ENCODE peak calls at places on chromosomes 16 and 17, in six cellular contexts. One of them, this sample, is unnamed.

GRCh38 chr17:38512473-38513058 is 84.3 kb downstream of the ARHGAP23 start:
- DNase-seq in psoas muscle: peak; percentile 35
- DNase-seq in breast epithelium: no peak
- DNase-seq in SK-N-SH: no peak
- DNase-seq in GM23248: no peak
- DNase-seq in A549: no peak
- DNase-seq in this sample: no peak

GRCh38 chr17:29384901-29385300 is 5.3 kb upstream of the TAOK1 start:
- DNase-seq in psoas muscle: no peak
- DNase-seq in breast epithelium: no peak
- DNase-seq in SK-N-SH: no peak
- DNase-seq in GM23248: no peak
- DNase-seq in A549: no peak
- DNase-seq in this sample: no peak

GRCh38 chr17:71975998-71976649 is 144.7 kb upstream of the SOX9 start:
- DNase-seq in psoas muscle: peak; percentile 94
- DNase-seq in breast epithelium: peak; percentile 91
- DNase-seq in SK-N-SH: peak; percentile 38
- DNase-seq in GM23248: peak; percentile 100
- DNase-seq in A549: peak; percentile 86
- DNase-seq in this sample: peak; percentile 93

GRCh38 chr17:49217651-49218413 is 7.3 kb downstream of the ABI3 start:
- DNase-seq in psoas muscle: peak; percentile 69
- DNase-seq in breast epithelium: no peak
- DNase-seq in SK-N-SH: peak; percentile 33
- DNase-seq in GM23248: no peak
- DNase-seq in A549: no peak
- DNase-seq in this sample: peak; percentile 84

GRCh38 chr16:57627184-57627871 is 1.1 kb upstream of the ADGRG1 start:
- DNase-seq in psoas muscle: peak; percentile 34
- DNase-seq in breast epithelium: no peak
- DNase-seq in SK-N-SH: peak; percentile 59
- DNase-seq in GM23248: peak; percentile 94
- DNase-seq in A549: peak; percentile 64
- DNase-seq in this sample: no peak

GRCh38 chr17:51474764-51475163 is 214.4 kb downstream of the UTP18 start:
- DNase-seq in psoas muscle: no peak
- DNase-seq in breast epithelium: no peak
- DNase-seq in SK-N-SH: no peak
- DNase-seq in GM23248: no peak
- DNase-seq in A549: no peak
- DNase-seq in this sample: no peak

GRCh38 chr17:74117087-74117486 is 86.4 kb upstream of the RPL38 start:
- DNase-seq in psoas muscle: no peak
- DNase-seq in breast epithelium: no peak
- DNase-seq in SK-N-SH: peak; percentile 67
- DNase-seq in GM23248: no peak
- DNase-seq in A549: no peak
- DNase-seq in this sample: no peak

GRCh38 chr17:7046127-7046724 is 2.3 kb upstream of the SLC16A11 start:
- DNase-seq in psoas muscle: no peak
- DNase-seq in breast epithelium: peak; percentile 92
- DNase-seq in SK-N-SH: no peak
- DNase-seq in GM23248: peak; percentile 27
- DNase-seq in A549: no peak
- DNase-seq in this sample: peak; percentile 66

GRCh38 chr17:7593296-7593695 is 3.4 kb upstream of the SOX15 start:
- DNase-seq in psoas muscle: no peak
- DNase-seq in breast epithelium: no peak
- DNase-seq in SK-N-SH: no peak
- DNase-seq in GM23248: no peak
- DNase-seq in A549: no peak
- DNase-seq in this sample: no peak

GRCh38 chr16:24045641-24046040 is 209.9 kb downstream of the PRKCB start:
- DNase-seq in psoas muscle: no peak
- DNase-seq in breast epithelium: no peak
- DNase-seq in SK-N-SH: peak; percentile 70
- DNase-seq in GM23248: no peak
- DNase-seq in A549: peak; percentile 29
- DNase-seq in this sample: no peak

GRCh38 chr17:10295728-10296343 is 77.0 kb downstream of the MYH13 start:
- DNase-seq in psoas muscle: peak; percentile 74
- DNase-seq in breast epithelium: no peak
- DNase-seq in SK-N-SH: peak; percentile 49
- DNase-seq in GM23248: peak; percentile 83
- DNase-seq in A549: peak; percentile 69
- DNase-seq in this sample: peak; percentile 71

GRCh38 chr16:79298476-79299153 is 301.9 kb downstream of the MAF start:
- DNase-seq in psoas muscle: no peak
- DNase-seq in breast epithelium: no peak
- DNase-seq in SK-N-SH: no peak
- DNase-seq in GM23248: no peak
- DNase-seq in A549: no peak
- DNase-seq in this sample: no peak

GRCh38 chr17:50956750-50957523 is 90.8 kb upstream of the TOB1 start:
- DNase-seq in psoas muscle: peak; percentile 82
- DNase-seq in breast epithelium: peak; percentile 72
- DNase-seq in SK-N-SH: peak; percentile 75
- DNase-seq in GM23248: peak; percentile 81
- DNase-seq in A549: peak; percentile 71
- DNase-seq in this sample: peak; percentile 83

GRCh38 chr16:24717411-24717810 is 12.0 kb upstream of the TNRC6A start:
- DNase-seq in psoas muscle: no peak
- DNase-seq in breast epithelium: no peak
- DNase-seq in SK-N-SH: no peak
- DNase-seq in GM23248: peak; percentile 70
- DNase-seq in A549: no peak
- DNase-seq in this sample: peak; percentile 66

GRCh38 chr17:16923904-16924700 is 47.8 kb downstream of the TNFRSF13B start:
- DNase-seq in psoas muscle: peak; percentile 34
- DNase-seq in breast epithelium: peak; percentile 31
- DNase-seq in SK-N-SH: no peak
- DNase-seq in GM23248: no peak
- DNase-seq in A549: no peak
- DNase-seq in this sample: no peak

GRCh38 chr17:45867702-45868101 is 23.0 kb downstream of the SPPL2C start:
- DNase-seq in psoas muscle: no peak
- DNase-seq in breast epithelium: no peak
- DNase-seq in SK-N-SH: no peak
- DNase-seq in GM23248: no peak
- DNase-seq in A549: no peak
- DNase-seq in this sample: no peak

GRCh38 chr17:8847891-8848290 is 19.6 kb downstream of the PIK3R6 start:
- DNase-seq in psoas muscle: no peak
- DNase-seq in breast epithelium: no peak
- DNase-seq in SK-N-SH: no peak
- DNase-seq in GM23248: no peak
- DNase-seq in A549: no peak
- DNase-seq in this sample: no peak

GRCh38 chr17:76459674-76460073 is 6.7 kb upstream of the UBE2O start:
- DNase-seq in psoas muscle: no peak
- DNase-seq in breast epithelium: no peak
- DNase-seq in SK-N-SH: peak; percentile 48
- DNase-seq in GM23248: no peak
- DNase-seq in A549: no peak
- DNase-seq in this sample: no peak

GRCh38 chr16:360698-361336 is 8.3 kb upstream of the AXIN1 start:
- DNase-seq in psoas muscle: no peak
- DNase-seq in breast epithelium: no peak
- DNase-seq in SK-N-SH: no peak
- DNase-seq in GM23248: no peak
- DNase-seq in A549: no peak
- DNase-seq in this sample: no peak

GRCh38 chr17:12627177-12627629 is 38.5 kb upstream of the MYOCD start:
- DNase-seq in psoas muscle: no peak
- DNase-seq in breast epithelium: no peak
- DNase-seq in SK-N-SH: no peak
- DNase-seq in GM23248: peak; percentile 77
- DNase-seq in A549: peak; percentile 85
- DNase-seq in this sample: peak; percentile 10

GRCh38 chr17:60139438-60140285 is 10.1 kb upstream of the CA4 start:
- DNase-seq in psoas muscle: peak; percentile 86
- DNase-seq in breast epithelium: peak; percentile 78
- DNase-seq in SK-N-SH: no peak
- DNase-seq in GM23248: peak; percentile 85
- DNase-seq in A549: peak; percentile 78
- DNase-seq in this sample: peak; percentile 93

GRCh38 chr17:21089933-21090888 is 36.6 kb upstream of the DHRS7B start:
- DNase-seq in psoas muscle: no peak
- DNase-seq in breast epithelium: no peak
- DNase-seq in SK-N-SH: no peak
- DNase-seq in GM23248: no peak
- DNase-seq in A549: no peak
- DNase-seq in this sample: no peak

GRCh38 chr17:48760411-48760810 is 31.9 kb upstream of the HOXB13 start:
- DNase-seq in psoas muscle: no peak
- DNase-seq in breast epithelium: no peak
- DNase-seq in SK-N-SH: no peak
- DNase-seq in GM23248: no peak
- DNase-seq in A549: no peak
- DNase-seq in this sample: no peak

DNA sequence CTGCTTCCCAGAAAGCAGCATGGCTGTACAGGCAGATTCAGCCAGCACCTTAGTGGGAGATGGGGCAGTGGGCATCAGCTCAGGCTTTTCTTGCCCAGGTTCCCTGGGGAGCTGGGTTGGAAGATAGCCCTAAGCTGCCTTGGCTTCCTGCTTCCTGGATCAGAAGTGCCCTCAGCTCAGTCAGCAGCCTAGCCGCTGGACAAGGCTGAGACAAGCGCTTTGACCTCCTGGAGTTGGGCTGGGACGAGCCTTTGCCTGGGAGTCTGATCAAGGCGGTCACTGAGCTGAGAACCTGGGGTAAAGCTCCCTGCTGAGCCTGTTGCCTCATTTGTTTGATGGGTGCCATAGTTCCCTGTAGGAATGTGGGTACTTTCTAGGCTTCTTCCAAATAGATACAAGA is 190.0 kb downstream of the RAB11FIP4 start:
- DNase-seq in psoas muscle: peak; percentile 69
- DNase-seq in breast epithelium: no peak
- DNase-seq in SK-N-SH: no peak
- DNase-seq in GM23248: peak; percentile 69
- DNase-seq in A549: no peak
- DNase-seq in this sample: peak; percentile 77
- H3K4me3 ChIP-seq in psoas muscle: peak overlapping the region; percentile 41
- H3K4me3 ChIP-seq in breast epithelium: peak overlapping the region; percentile 0
- H3K4me3 ChIP-seq in SK-N-SH: no peak overlapping the region
- H3K4me3 ChIP-seq in GM23248: no peak overlapping the region
- H3K4me3 ChIP-seq in A549: no peak overlapping the region
- H3K4me3 ChIP-seq in this sample: no peak overlapping the region

GRCh38 chr17:27802962-27803680 is 2.8 kb upstream of the NOS2 start:
- DNase-seq in psoas muscle: no peak
- DNase-seq in breast epithelium: no peak
- DNase-seq in SK-N-SH: no peak
- DNase-seq in GM23248: no peak
- DNase-seq in A549: no peak
- DNase-seq in this sample: no peak
- H3K4me3 ChIP-seq in psoas muscle: no peak overlapping the region
- H3K4me3 ChIP-seq in breast epithelium: no peak overlapping the region
- H3K4me3 ChIP-seq in SK-N-SH: no peak overlapping the region
- H3K4me3 ChIP-seq in GM23248: no peak overlapping the region
- H3K4me3 ChIP-seq in A549: no peak overlapping the region
- H3K4me3 ChIP-seq in this sample: no peak overlapping the region

GRCh38 chr17:1576500-1576899 is 13.9 kb upstream of the PITPNA start:
- DNase-seq in psoas muscle: peak; percentile 62
- DNase-seq in breast epithelium: no peak
- DNase-seq in SK-N-SH: no peak
- DNase-seq in GM23248: no peak
- DNase-seq in A549: no peak
- DNase-seq in this sample: no peak

GRCh38 chr17:1577186-1577585 is 14.6 kb upstream of the PITPNA start:
- DNase-seq in psoas muscle: peak; percentile 95
- DNase-seq in breast epithelium: peak; percentile 90
- DNase-seq in SK-N-SH: no peak
- DNase-seq in GM23248: peak; percentile 96
- DNase-seq in A549: no peak
- DNase-seq in this sample: peak; percentile 93

GRCh38 chr17:1577657-1578428 is 15.3 kb upstream of the PITPNA start:
- DNase-seq in psoas muscle: peak; percentile 69
- DNase-seq in breast epithelium: no peak
- DNase-seq in SK-N-SH: no peak
- DNase-seq in GM23248: no peak
- DNase-seq in A549: no peak
- DNase-seq in this sample: no peak

GRCh38 chr17:1573932-1574696 is 11.5 kb upstream of the PITPNA start:
- DNase-seq in psoas muscle: peak; percentile 93
- DNase-seq in breast epithelium: peak; percentile 87
- DNase-seq in SK-N-SH: peak; percentile 98
- DNase-seq in GM23248: peak; percentile 83
- DNase-seq in A549: peak; percentile 92
- DNase-seq in this sample: peak; percentile 97

GRCh38 chr17:1574697-1575471 is 12.3 kb upstream of the PITPNA start:
- DNase-seq in psoas muscle: peak; percentile 61
- DNase-seq in breast epithelium: no peak
- DNase-seq in SK-N-SH: peak; percentile 53
- DNase-seq in GM23248: no peak
- DNase-seq in A549: no peak
- DNase-seq in this sample: no peak
- H3K4me3 ChIP-seq in psoas muscle: peak overlapping the region; percentile 11
- H3K4me3 ChIP-seq in breast epithelium: peak overlapping the region; percentile 15
- H3K4me3 ChIP-seq in SK-N-SH: no peak overlapping the region
- H3K4me3 ChIP-seq in GM23248: no peak overlapping the region
- H3K4me3 ChIP-seq in A549: no peak overlapping the region
- H3K4me3 ChIP-seq in this sample: no peak overlapping the region

DNA sequence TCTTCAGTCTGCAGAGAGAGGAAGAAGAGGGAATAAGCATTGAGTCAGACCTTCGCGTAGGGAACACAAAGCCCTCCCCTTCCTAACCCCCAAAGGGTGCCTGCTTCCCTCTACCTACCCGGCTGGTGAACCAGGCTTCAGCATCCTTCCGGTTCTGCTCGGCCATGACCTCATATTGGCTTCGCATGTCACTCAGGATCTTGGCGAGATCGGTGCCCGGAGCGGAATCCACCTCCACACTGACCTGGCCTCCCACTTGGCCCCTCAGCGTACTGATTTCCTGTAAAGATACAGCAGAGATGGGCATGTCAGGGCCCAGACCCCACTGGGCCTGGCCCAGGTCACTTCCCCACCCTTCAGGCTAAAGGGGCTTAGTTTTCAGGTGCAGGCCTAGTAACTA is 3.8 kb downstream of the KRT19 start:
- DNase-seq in psoas muscle: no peak
- DNase-seq in breast epithelium: no peak
- DNase-seq in SK-N-SH: no peak
- DNase-seq in GM23248: no peak
- DNase-seq in A549: no peak
- DNase-seq in this sample: no peak
- H3K4me3 ChIP-seq in psoas muscle: no peak overlapping the region
- H3K4me3 ChIP-seq in breast epithelium: peak overlapping the region; percentile 57
- H3K4me3 ChIP-seq in SK-N-SH: no peak overlapping the region
- H3K4me3 ChIP-seq in GM23248: no peak overlapping the region
- H3K4me3 ChIP-seq in A549: no peak overlapping the region
- H3K4me3 ChIP-seq in this sample: no peak overlapping the region

GRCh38 chr16:66278111-66278531 is 88.4 kb upstream of the CDH5 start:
- DNase-seq in psoas muscle: no peak
- DNase-seq in breast epithelium: no peak
- DNase-seq in SK-N-SH: no peak
- DNase-seq in GM23248: no peak
- DNase-seq in A549: no peak
- DNase-seq in this sample: no peak
- H3K4me3 ChIP-seq in psoas muscle: no peak overlapping the region
- H3K4me3 ChIP-seq in breast epithelium: no peak overlapping the region
- H3K4me3 ChIP-seq in SK-N-SH: no peak overlapping the region
- H3K4me3 ChIP-seq in GM23248: no peak overlapping the region
- H3K4me3 ChIP-seq in A549: no peak overlapping the region
- H3K4me3 ChIP-seq in this sample: no peak overlapping the region

This sample was measured in right cardiac atrium.